ENCODE peak calls at places on chromosome 5, in four cellular contexts. W, R, I and G are unnamed samples. For H3K36me3 and H3K4me1, the result is how much of the 10 kb centered on the place peaks cover.

GRCh38 chr5:3310551-3311340 is 284.9 kb upstream of the IRX1 start:
- DNase-seq in I (peak), W (no peak), R (no peak), G (no peak)

GRCh38 chr5:115419794-115420585 is 123.5 kb upstream of the CCDC112 start:
- DNase-seq in R (no peak), W (peak), I (no peak), G (peak)

GRCh38 chr5:113063927-113064326 is 87.3 kb downstream of the DCP2 start:
- DNase-seq in R (no peak), W (no peak), I (no peak), G (no peak)

GRCh38 chr5:134003957-134004625 is 684 bp downstream of the VDAC1 start:
- DNase-seq in R (no peak), W (no peak), I (no peak), G (no peak)

GRCh38 chr5:65816729-65817128 is 94.7 kb downstream of the NLN start:
- DNase-seq in W (no peak), R (no peak), I (no peak), G (no peak)

GRCh38 chr5:151598984-151599383 is 7.9 kb upstream of the FAT2 start:
- DNase-seq in R (no peak), I (no peak), W (no peak), G (no peak)

GRCh38 chr5:15489571-15490235 is 10.3 kb upstream of the FBXL7 start:
- DNase-seq in I (no peak), W (no peak), R (no peak), G (no peak)

GRCh38 chr5:128276537-128277216 is 193.1 kb downstream of the SLC12A2 start:
- DNase-seq in I (no peak), R (no peak), W (no peak), G (no peak)

GRCh38 chr5:142748568-142749249 is 21.5 kb upstream of the ARHGAP26 start:
- DNase-seq in R (no peak), I (peak), W (no peak), G (peak)

GRCh38 chr5:120789918-120790714 is 326.0 kb downstream of the PRR16 start:
- DNase-seq in W (no peak), I (no peak), R (no peak), G (no peak)

GRCh38 chr5:72223371-72223770 is 96.7 kb downstream of the MRPS27 start:
- DNase-seq in I (no peak), W (no peak), R (no peak), G (no peak)
- H3K36me3 ChIP-seq in I (under half), W (half or more), R (under half), G (half or more)

GRCh38 chr5:124744170-124744911 is 2.1 kb downstream of the ZNF608 start:
- DNase-seq in R (no peak), I (no peak), W (no peak), G (no peak)
- H3K4me1 ChIP-seq in R (under half), I (under half), W (half or more), G (under half)

GRCh38 chr5:68711311-68712200 is 382.3 kb upstream of the SLC30A5 start:
- DNase-seq in I (no peak), R (peak), W (no peak), G (no peak)
- TF ChIP-seq ZNF274 in I (no peak), R (no peak), W (no peak), G (no peak)

GRCh38 chr5:90488791-90489190 is 14.1 kb downstream of the POLR3G start:
- DNase-seq in R (no peak), W (no peak), I (no peak), G (no peak)

GRCh38 chr5:90494043-90494442 is 19.4 kb downstream of the POLR3G start:
- DNase-seq in I (no peak), W (no peak), R (no peak), G (no peak)
- H3K36me3 ChIP-seq in I (under half), W (under half), R (under half), G (under half)

GRCh38 chr5:140563554-140563953 is 844 bp downstream of the APBB3 start:
- DNase-seq in R (no peak), I (no peak), W (no peak), G (no peak)
- H3K4me1 ChIP-seq in R (under half), I (under half), W (under half), G (under half)